ENCODE peak calls at places on chromosome 2, in nine cellular contexts. I is HuH-7.5, V is neural crest cell, A is IMR-90, D is stomach, U is HFF-Myc, N is astrocyte of the spinal cord, X is NAMALWA, Y is Kasumi-1. L is an unnamed sample.

GRCh38 chr2:44801676-44802408 is 139.7 kb upstream of the SIX3 start:
- DNase-seq in V (no peak), Y (no peak), I (no peak), N (no peak), X (no peak), U (no peak), A (no peak), D (no peak), L (no peak)

GRCh38 chr2:58569460-58570185 is 328.5 kb upstream of the FANCL start:
- DNase-seq in D (no peak), X (no peak), Y (no peak), U (no peak), A (no peak), V (no peak), I (no peak), N (no peak), L (no peak)

GRCh38 chr2:127067620-127068350 is 39.2 kb downstream of the BIN1 start:
- DNase-seq in V (peak; percentile 49), N (peak; percentile 62), D (peak; percentile 88), X (peak; percentile 85), U (no peak), I (peak; percentile 81), A (peak; percentile 52), Y (peak; percentile 63), L (peak; percentile 80)

GRCh38 chr2:236166157-236166780 is 1.9 kb downstream of the GBX2 start:
- DNase-seq in N (no peak), Y (no peak), V (no peak), I (peak; percentile 40), X (no peak), D (no peak), U (no peak), A (no peak), L (no peak)

GRCh38 chr2:42359894-42360483 is 1.0 kb downstream of the COX7A2L start:
- DNase-seq in A (peak; percentile 58), N (no peak), V (no peak), Y (peak; percentile 46), D (no peak), U (no peak), I (no peak), X (peak; percentile 66), L (no peak)

GRCh38 chr2:23756593-23757292 is 170.2 kb downstream of the ATAD2B start:
- DNase-seq in N (no peak), D (no peak), V (no peak), X (no peak), Y (no peak), I (no peak), U (no peak), A (no peak), L (no peak)

GRCh38 chr2:176638167-176639015 is 369.1 kb downstream of the MTX2 start:
- DNase-seq in N (peak; percentile 55), V (peak; percentile 62), I (peak; percentile 76), D (peak; percentile 63), X (peak; percentile 63), A (peak; percentile 45), Y (peak; percentile 82), U (peak; percentile 17), L (peak; percentile 43)

GRCh38 chr2:118738524-118739308 is 108.7 kb downstream of the EN1 start:
- DNase-seq in N (peak; percentile 97), A (peak; percentile 98), X (no peak), U (peak; percentile 88), Y (no peak), D (no peak), V (no peak), I (no peak), L (no peak)

GRCh38 chr2:151922845-151923666 is 94.8 kb upstream of the ARL5A start:
- DNase-seq in V (no peak), U (no peak), I (no peak), Y (peak; percentile 94), A (no peak), X (no peak), D (peak; percentile 64), N (no peak), L (peak; percentile 34)

GRCh38 chr2:25377822-25378421 is 36.2 kb upstream of the DNMT3A start:
- DNase-seq in I (no peak), A (no peak), Y (no peak), D (peak; percentile 20), X (no peak), V (no peak), U (no peak), N (no peak), L (no peak)

GRCh38 chr2:54052825-54053718 is 62.3 kb upstream of the ACYP2 start:
- DNase-seq in U (no peak), Y (no peak), D (no peak), X (peak; percentile 66), N (no peak), V (no peak), A (no peak), I (no peak), L (no peak)

GRCh38 chr2:38731684-38732221 is 19.4 kb downstream of the SRSF7 start:
- DNase-seq in X (no peak), I (no peak), U (no peak), Y (no peak), V (no peak), D (no peak), N (no peak), A (no peak), L (no peak)

GRCh38 chr2:39871291-39871761 is 92.3 kb upstream of the THUMPD2 start:
- DNase-seq in X (no peak), A (peak; percentile 90), I (no peak), V (no peak), N (peak; percentile 94), D (no peak), U (peak; percentile 97), Y (peak; percentile 68), L (no peak)

GRCh38 chr2:150153646-150154307 is 333.7 kb downstream of the RND3 start:
- DNase-seq in X (no peak), D (no peak), V (no peak), Y (no peak), A (no peak), N (no peak), U (no peak), I (no peak), L (no peak)